ENCODE peak calls at places on chromosomes 13 and 19, in five cellular contexts. Q is left ventricle myocardium inferior, L is adrenal gland, U is left lung, K is uterus. V is an unnamed sample.

GRCh38 chr19:35509018-35509652 is 4.3 kb downstream of the DMKN start:
- DNase-seq in Q (no peak), L (peak; percentile 24), U (peak; percentile 75), K (no peak), V (no peak)

GRCh38 chr19:19448238-19448544 is 42.7 kb downstream of the GATAD2A start:
- DNase-seq in Q (no peak), L (peak; percentile 52), U (no peak), K (no peak), V (no peak)

GRCh38 chr13:20351279-20352022 is 119.3 kb upstream of the GJB6 start:
- DNase-seq in Q (no peak), L (no peak), U (no peak), K (no peak), V (no peak)

GRCh38 chr19:16561382-16561781 is 10.8 kb downstream of the SLC35E1 start:
- DNase-seq in Q (no peak), L (no peak), U (no peak), K (no peak), V (no peak)

GRCh38 chr13:35785563-35786327 is 309.3 kb upstream of the MAB21L1 start:
- DNase-seq in Q (no peak), L (no peak), U (no peak), K (no peak), V (no peak)

GRCh38 chr19:2804156-2805004 is 15.3 kb upstream of the ZNF554 start:
- DNase-seq in Q (no peak), L (no peak), U (no peak), K (no peak), V (no peak)

GRCh38 chr13:45341799-45342584 is 1.0 kb upstream of the TPT1 start:
- DNase-seq in Q (peak; percentile 31), L (peak; percentile 90), U (peak; percentile 58), K (peak; percentile 42), V (peak; percentile 83)

GRCh38 chr13:48161530-48162179 is 66.8 kb upstream of the MED4 start:
- DNase-seq in Q (peak; percentile 44), L (peak; percentile 57), U (peak; percentile 83), K (no peak), V (peak; percentile 79)

GRCh38 chr13:113991676-113992179 is 17.9 kb upstream of the C13orf46 start:
- DNase-seq in Q (no peak), L (no peak), U (no peak), K (no peak), V (no peak)

GRCh38 chr19:38917921-38918491 is 6.0 kb upstream of the CCER2 start:
- DNase-seq in Q (no peak), L (peak; percentile 66), U (no peak), K (no peak), V (no peak)

GRCh38 chr13:76271728-76272232 is 614.4 kb downstream of the KCTD12 start:
- DNase-seq in Q (no peak), L (no peak), U (no peak), K (no peak), V (no peak)

GRCh38 chr13:73720216-73720840 is 413.9 kb downstream of the KLF12 start:
- DNase-seq in Q (no peak), L (no peak), U (no peak), K (no peak), V (no peak)

GRCh38 chr19:1027953-1028902 is 1.8 kb downstream of the CNN2 start:
- DNase-seq in Q (peak; percentile 61), L (peak; percentile 66), U (peak; percentile 75), K (peak; percentile 72), V (peak; percentile 88)

GRCh38 chr13:112740502-112741131 is 50.8 kb downstream of the ATP11A start:
- DNase-seq in Q (peak; percentile 85), L (peak; percentile 63), U (peak; percentile 50), K (peak; percentile 82), V (peak; percentile 83)

GRCh38 chr13:22114630-22115311 is 443.9 kb downstream of the FGF9 start:
- DNase-seq in Q (no peak), L (peak; percentile 18), U (no peak), K (no peak), V (no peak)

GRCh38 chr19:23318143-23318542 is 67.9 kb upstream of the ZNF724 start:
- DNase-seq in Q (no peak), L (no peak), U (no peak), K (no peak), V (no peak)

GRCh38 chr13:78978381-78978998 is 319.5 kb upstream of the OBI1 start:
- DNase-seq in Q (no peak), L (peak; percentile 70), U (no peak), K (peak; percentile 14), V (no peak)

GRCh38 chr13:30125422-30126073 is 181.8 kb downstream of the KATNAL1 start:
- DNase-seq in Q (no peak), L (peak; percentile 22), U (peak; percentile 46), K (peak; percentile 92), V (peak; percentile 90)

GRCh38 chr19:40687525-40688016 is 2.9 kb downstream of the NUMBL start:
- DNase-seq in Q (peak; percentile 87), L (peak; percentile 49), U (peak; percentile 60), K (peak; percentile 85), V (peak; percentile 93)
- H3K4me3 ChIP-seq in Q (peak overlapping the region; percentile 79), L (no peak overlapping the region), U (no peak overlapping the region), K (no peak overlapping the region), V (no peak overlapping the region)

GRCh38 chr19:51359294-51359693 is 6.9 kb downstream of the ETFB start:
- DNase-seq in Q (no peak), L (no peak), U (peak; percentile 57), K (no peak), V (no peak)

GRCh38 chr19:51365211-51366049 is 758 bp downstream of the ETFB start:
- DNase-seq in Q (no peak), L (peak; percentile 66), U (no peak), K (peak; percentile 30), V (peak; percentile 73)

GRCh38 chr19:51364200-51365106 is 1.7 kb downstream of the ETFB start:
- DNase-seq in Q (no peak), L (peak; percentile 35), U (no peak), K (no peak), V (no peak)

GRCh38 chr19:51357952-51358351 is 8.2 kb downstream of the ETFB start:
- DNase-seq in Q (no peak), L (no peak), U (no peak), K (no peak), V (no peak)

DNA sequence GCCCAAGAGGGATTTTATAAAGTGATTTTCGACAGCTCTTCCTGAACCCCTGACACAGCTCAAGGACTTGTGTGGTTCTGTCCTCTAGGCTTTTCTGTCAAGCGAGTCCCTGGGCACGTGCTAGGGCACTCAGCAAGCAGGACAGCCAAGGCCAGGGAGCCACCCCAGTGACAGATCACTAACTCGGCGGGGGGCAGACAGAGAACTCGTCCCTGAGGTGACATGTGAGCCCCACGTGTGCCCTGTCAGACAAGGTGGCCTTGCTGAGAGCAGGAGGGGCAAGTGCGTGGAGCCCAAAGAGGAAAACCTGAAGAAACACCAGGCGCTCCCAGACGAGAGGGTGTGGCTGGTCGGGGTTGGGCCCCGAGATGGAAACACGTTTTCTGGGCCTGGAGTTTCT is 5.0 kb downstream of the ETFB start:
- DNase-seq in Q (no peak), L (peak; percentile 78), U (no peak), K (no peak), V (no peak)
- H3K4me1 ChIP-seq in Q (peaks cover 38% of the 10 kb centered on the region), L (peaks cover 16% of the 10 kb centered on the region), U (no peaks in the 10 kb centered on the region), K (no peaks in the 10 kb centered on the region), V (peaks cover 17% of the 10 kb centered on the region)

GRCh38 chr13:40986328-40986856 is 32.7 kb downstream of the ELF1 start:
- DNase-seq in Q (no peak), L (no peak), U (no peak), K (no peak), V (no peak)

GRCh38 chr13:40983725-40984669 is 35.1 kb downstream of the ELF1 start:
- DNase-seq in Q (no peak), L (no peak), U (no peak), K (no peak), V (no peak)

GRCh38 chr13:40984670-40985366 is 34.3 kb downstream of the ELF1 start:
- DNase-seq in Q (no peak), L (peak; percentile 16), U (no peak), K (no peak), V (no peak)

GRCh38 chr13:40987606-40988280 is 31.4 kb downstream of the ELF1 start:
- DNase-seq in Q (no peak), L (no peak), U (no peak), K (no peak), V (no peak)

DNA sequence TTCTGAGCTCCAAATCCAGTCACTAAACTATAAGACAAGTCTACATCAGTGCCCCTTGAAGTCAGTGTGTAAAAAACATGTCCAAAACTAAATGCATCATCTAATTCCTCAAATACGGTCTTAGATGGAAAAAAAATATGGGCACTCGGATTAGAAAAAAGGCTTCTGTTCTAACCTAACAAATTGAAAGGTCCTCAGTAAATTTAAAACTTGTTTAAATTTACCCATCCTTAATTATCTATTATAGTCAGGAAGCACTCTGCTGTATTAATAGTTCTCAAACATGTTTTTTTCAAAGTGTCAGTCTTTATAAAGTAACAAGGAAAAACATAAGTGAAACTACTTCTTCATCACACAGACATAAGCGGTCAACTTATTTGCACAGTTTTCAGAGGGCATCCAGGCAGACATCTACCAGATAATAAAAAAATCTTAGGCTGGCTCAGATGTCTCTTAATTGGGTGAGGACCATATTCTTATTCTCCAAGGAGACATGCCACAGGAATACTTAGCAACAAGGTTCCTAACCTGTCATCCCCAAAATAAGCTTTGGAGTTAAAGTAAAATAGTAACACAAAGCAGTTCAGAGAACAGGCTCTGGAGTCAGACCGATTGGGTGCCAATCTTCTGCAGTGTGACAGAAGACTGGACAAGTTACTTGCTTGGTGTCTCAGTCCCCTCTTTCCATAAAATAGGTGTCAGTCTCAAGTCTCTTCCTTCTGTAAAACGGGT is 33.4 kb downstream of the ELF1 start:
- DNase-seq in Q (no peak), L (no peak), U (no peak), K (no peak), V (no peak)
- H3K4me3 ChIP-seq in Q (peak overlapping the region; percentile 58), L (no peak overlapping the region), U (no peak overlapping the region), K (no peak overlapping the region), V (no peak overlapping the region)

DNA sequence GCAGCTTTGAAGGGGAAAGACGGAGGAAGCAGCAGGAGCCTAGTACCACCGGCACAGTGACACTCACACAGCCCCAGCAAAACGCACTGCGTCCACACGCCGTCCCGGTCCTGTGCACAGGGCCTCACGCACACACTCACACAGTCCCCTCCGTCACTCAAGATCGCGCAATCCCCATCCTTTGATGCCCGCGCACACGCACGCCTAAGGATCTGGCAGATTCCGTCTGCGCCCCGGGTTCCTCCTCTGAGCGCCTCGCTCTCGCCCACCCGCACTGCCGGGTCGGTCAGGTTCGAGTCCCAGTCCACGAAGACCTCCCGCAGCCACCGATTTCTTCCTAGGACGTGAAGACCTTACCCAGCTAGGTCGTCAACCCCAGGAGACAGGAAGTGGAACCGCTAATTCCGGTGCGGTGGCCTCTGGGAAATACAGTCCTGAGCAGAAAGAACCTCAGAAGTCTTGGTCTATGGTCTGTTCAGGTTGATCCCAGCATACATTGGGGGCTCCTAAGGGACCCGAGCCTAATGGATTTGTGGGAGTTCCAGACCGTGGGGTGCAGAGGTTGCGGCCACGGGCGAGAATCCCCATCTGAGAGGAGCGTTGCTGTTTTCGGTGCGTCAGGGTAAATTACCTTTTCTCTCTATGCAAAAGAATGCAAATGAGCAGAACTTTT is at the start of gene ZNF780B:
- DNase-seq in Q (peak; percentile 58), L (peak; percentile 63), U (peak; percentile 70), K (peak; percentile 24), V (peak; percentile 65)
- H3K4me1 ChIP-seq in Q (peaks cover 47% of the 10 kb centered on the region), L (peaks cover 4% of the 10 kb centered on the region), U (no peaks in the 10 kb centered on the region), K (peaks cover 8% of the 10 kb centered on the region), V (no peaks in the 10 kb centered on the region)